ENCODE peak calls at places on chromosome 13, in nine cellular contexts. G is activated naive CD4-positive, alpha-beta T cell; X is GDM1; Q is WERI-Rb-1; K is CD4-positive, alpha-beta T cell; S is activated T-helper 1 cell treated with Interleukin-2 at 50 U/mL for 16 hours; C is OCI-M1; F is frontal cortex; U is effector CD4-positive, alpha-beta T cell. O is an unnamed sample.

GRCh38 chr13:68125087-68125480 is 894.9 kb upstream of the PCDH9 start:
- DNase-seq in C (peak; percentile 33), G (no peak), U (no peak), K (no peak), X (no peak), F (no peak), S (no peak), Q (no peak), O (no peak)

GRCh38 chr13:59247166-59247565 is 916.6 kb downstream of the DIAPH3 start:
- DNase-seq in S (no peak), C (no peak), Q (peak; percentile 9), F (no peak), U (no peak), G (no peak), X (no peak), K (no peak), O (no peak)

GRCh38 chr13:101049166-101049850 is 367.0 kb downstream of the NALCN start:
- DNase-seq in S (no peak), U (no peak), G (no peak), C (no peak), Q (no peak), X (no peak), F (no peak), K (no peak), O (no peak)

GRCh38 chr13:43573361-43573740 is 213.4 kb downstream of the ENOX1 start:
- DNase-seq in K (no peak), C (no peak), Q (no peak), F (no peak), G (no peak), X (no peak), U (no peak), S (no peak), O (no peak)

GRCh38 chr13:105084931-105085330 is 1450.5 kb downstream of the EFNB2 start:
- DNase-seq in Q (no peak), F (no peak), C (no peak), K (no peak), S (no peak), U (no peak), X (no peak), G (no peak), O (no peak)

GRCh38 chr13:84609716-84610115 is 727.4 kb upstream of the SLITRK1 start:
- DNase-seq in G (no peak), U (no peak), C (peak; percentile 33), Q (no peak), X (no peak), S (no peak), K (no peak), F (no peak), O (no peak)

GRCh38 chr13:89763011-89763410 is 1584.5 kb upstream of the MIR17HG start:
- DNase-seq in K (no peak), C (no peak), Q (no peak), U (no peak), X (no peak), S (no peak), F (no peak), G (no peak), O (no peak)

GRCh38 chr13:93862259-93862658 is 617.2 kb downstream of the DCT start:
- DNase-seq in Q (no peak), C (no peak), F (no peak), X (no peak), S (no peak), G (no peak), U (no peak), K (no peak), O (no peak)